ENCODE peak calls at places on chromosomes 6 and 20, in five cellular contexts. U is lower leg skin, T is epithelial cell of esophagus, X is T-cell, W is mucosa of descending colon. Y is an unnamed sample.

GRCh38 chr20:62826646-62827322 is 9.9 kb downstream of the COL9A3 start:
- DNase-seq in U (no peak), T (no peak), X (no peak), W (no peak), Y (no peak)

GRCh38 chr20:59024111-59024530 is 4.9 kb downstream of the TUBB1 start:
- DNase-seq in U (no peak), T (no peak), X (no peak), W (no peak), Y (peak; percentile 81)

GRCh38 chr20:51938557-51939324 is 136.4 kb upstream of the SALL4 start:
- DNase-seq in U (no peak), T (peak; percentile 25), X (no peak), W (no peak), Y (no peak)

GRCh38 chr20:32536861-32537656 is 48.1 kb downstream of the NOL4L start:
- DNase-seq in U (no peak), T (no peak), X (peak; percentile 58), W (peak; percentile 93), Y (no peak)

GRCh38 chr6:20933057-20933792 is 399.0 kb downstream of the CDKAL1 start:
- DNase-seq in U (no peak), T (no peak), X (no peak), W (no peak), Y (no peak)

GRCh38 chr6:56143796-56144195 is 103.6 kb downstream of the COL21A1 start:
- DNase-seq in U (no peak), T (peak; percentile 41), X (no peak), W (no peak), Y (no peak)

GRCh38 chr6:19279137-19279747 is 557.9 kb upstream of the ID4 start:
- DNase-seq in U (no peak), T (peak; percentile 34), X (no peak), W (no peak), Y (no peak)

GRCh38 chr6:87879144-87879861 is 168.3 kb upstream of the SPACA1 start:
- DNase-seq in U (no peak), T (no peak), X (no peak), W (no peak), Y (no peak)

GRCh38 chr6:68975064-68975463 is 340.0 kb downstream of the ADGRB3 start:
- DNase-seq in U (no peak), T (no peak), X (no peak), W (no peak), Y (no peak)

GRCh38 chr6:108120311-108120710 is 45.5 kb upstream of the NR2E1 start:
- DNase-seq in U (no peak), T (no peak), X (no peak), W (no peak), Y (no peak)

GRCh38 chr20:12949429-12949980 is 59.3 kb upstream of the SPTLC3 start:
- DNase-seq in U (no peak), T (no peak), X (no peak), W (no peak), Y (no peak)

GRCh38 chr20:2713285-2713684 is 20.7 kb downstream of the EBF4 start:
- DNase-seq in U (no peak), T (peak; percentile 31), X (no peak), W (no peak), Y (peak; percentile 19)

GRCh38 chr20:62163986-62164762 is 18.7 kb upstream of the MTG2 start:
- DNase-seq in U (no peak), T (no peak), X (no peak), W (peak; percentile 45), Y (no peak)

GRCh38 chr6:8506123-8506522 is 70.8 kb upstream of the SLC35B3 start:
- DNase-seq in U (no peak), T (no peak), X (no peak), W (no peak), Y (no peak)

GRCh38 chr6:26118999-26119398 is 31.8 kb downstream of the HFE start:
- DNase-seq in U (no peak), T (peak; percentile 80), X (no peak), W (no peak), Y (no peak)

GRCh38 chr6:99522531-99522930 is 7.3 kb upstream of the USP45 start:
- DNase-seq in U (no peak), T (peak; percentile 47), X (no peak), W (no peak), Y (no peak)

GRCh38 chr20:49132995-49133451 is 55.1 kb downstream of the STAU1 start:
- DNase-seq in U (peak; percentile 21), T (peak; percentile 74), X (no peak), W (no peak), Y (no peak)

GRCh38 chr20:43571771-43572170 is 12.9 kb downstream of the SGK2 start:
- DNase-seq in U (no peak), T (no peak), X (no peak), W (no peak), Y (no peak)

GRCh38 chr6:1603708-1604346 is 5.9 kb upstream of the FOXC1 start:
- DNase-seq in U (no peak), T (no peak), X (no peak), W (no peak), Y (no peak)

GRCh38 chr6:158514176-158514575 is 45.7 kb upstream of the TMEM181 start:
- DNase-seq in U (no peak), T (no peak), X (no peak), W (no peak), Y (no peak)

GRCh38 chr20:31962741-31963140 is 5.2 kb upstream of the XKR7 start:
- DNase-seq in U (no peak), T (no peak), X (no peak), W (no peak), Y (no peak)

GRCh38 chr20:61694666-61695065 is 371.0 kb downstream of the TAF4 start:
- DNase-seq in U (no peak), T (no peak), X (no peak), W (peak; percentile 25), Y (no peak)

GRCh38 chr6:3997144-3997770 is 81.7 kb downstream of the FAM217A start:
- DNase-seq in U (no peak), T (no peak), X (no peak), W (no peak), Y (no peak)

GRCh38 chr20:6665161-6665560 is 102.3 kb upstream of the BMP2 start:
- DNase-seq in U (no peak), T (peak; percentile 32), X (no peak), W (no peak), Y (no peak)

GRCh38 chr20:11467436-11467835 is 450.3 kb upstream of the BTBD3 start:
- DNase-seq in U (no peak), T (no peak), X (no peak), W (no peak), Y (no peak)

GRCh38 chr6:114364295-114364694 is 21.5 kb upstream of the HS3ST5 start:
- DNase-seq in U (no peak), T (peak; percentile 65), X (no peak), W (no peak), Y (no peak)

GRCh38 chr20:58621906-58622548 is 29.1 kb upstream of the STX16 start:
- DNase-seq in U (no peak), T (no peak), X (no peak), W (no peak), Y (no peak)

GRCh38 chr6:136647363-136647763 is 97.1 kb upstream of the MAP7 start:
- DNase-seq in U (no peak), T (no peak), X (peak; percentile 17), W (no peak), Y (no peak)

GRCh38 chr6:77587963-77588362 is 64.9 kb upstream of the MEI4 start:
- DNase-seq in U (no peak), T (no peak), X (no peak), W (no peak), Y (no peak)

GRCh38 chr6:16781348-16782169 is 20.3 kb upstream of the ATXN1 start:
- DNase-seq in U (peak; percentile 41), T (peak; percentile 84), X (no peak), W (no peak), Y (no peak)

GRCh38 chr6:54041239-54041638 is 70.0 kb upstream of the MLIP start:
- DNase-seq in U (no peak), T (no peak), X (no peak), W (no peak), Y (no peak)

GRCh38 chr20:17622086-17622850 is 52.4 kb downstream of the DSTN start:
- DNase-seq in U (no peak), T (no peak), X (no peak), W (no peak), Y (no peak)

GRCh38 chr20:37283530-37284195 is 5.8 kb upstream of the MANBAL start:
- DNase-seq in U (no peak), T (no peak), X (no peak), W (no peak), Y (no peak)

GRCh38 chr6:163711615-163712568 is 297.4 kb downstream of the QKI start:
- DNase-seq in U (peak; percentile 91), T (no peak), X (no peak), W (peak; percentile 74), Y (no peak)

GRCh38 chr20:13839421-13840092 is 54.7 kb downstream of the NDUFAF5 start:
- DNase-seq in U (no peak), T (peak; percentile 16), X (no peak), W (no peak), Y (no peak)

GRCh38 chr6:150756170-150756569 is 109.3 kb upstream of the MTHFD1L start:
- DNase-seq in U (no peak), T (no peak), X (no peak), W (no peak), Y (no peak)

GRCh38 chr6:119484598-119484997 is 135.0 kb upstream of the MAN1A1 start:
- DNase-seq in U (peak; percentile 31), T (peak; percentile 100), X (no peak), W (no peak), Y (no peak)

GRCh38 chr20:47508228-47508752 is 6.6 kb downstream of the NCOA3 start:
- DNase-seq in U (no peak), T (no peak), X (no peak), W (no peak), Y (no peak)

GRCh38 chr6:26536571-26537159 is 1.5 kb upstream of the HMGN4 start:
- DNase-seq in U (no peak), T (no peak), X (no peak), W (no peak), Y (no peak)